ENCODE peak calls at places on chromosomes 2 and 18, in four cellular contexts. One of them, this sample, is unnamed.

GRCh38 chr2:109497911-109498870 is 115.6 kb downstream of the SEPTIN10 start:
- DNase-seq in stimulated activated CD4-positive, alpha-beta T cell treated with anti-CD3 and anti-CD28 coated beads, TNF-alpha, amount 100 ng/mL, for 4 hours: no peak
- DNase-seq in nephron progenitor cell: no peak
- DNase-seq in A172: peak; percentile 22
- DNase-seq in this sample: no peak

GRCh38 chr2:114022360-114023085 is 132.6 kb downstream of the ACTR3 start:
- DNase-seq in stimulated activated CD4-positive, alpha-beta T cell treated with anti-CD3 and anti-CD28 coated beads, TNF-alpha, amount 100 ng/mL, for 4 hours: no peak
- DNase-seq in nephron progenitor cell: no peak
- DNase-seq in A172: peak; percentile 96
- DNase-seq in this sample: no peak

GRCh38 chr2:65062843-65063242 is 6.6 kb downstream of the CEP68 start:
- DNase-seq in stimulated activated CD4-positive, alpha-beta T cell treated with anti-CD3 and anti-CD28 coated beads, TNF-alpha, amount 100 ng/mL, for 4 hours: no peak
- DNase-seq in nephron progenitor cell: no peak
- DNase-seq in A172: no peak
- DNase-seq in this sample: no peak

GRCh38 chr18:46583711-46584110 is 73.3 kb downstream of the LOXHD1 start:
- DNase-seq in stimulated activated CD4-positive, alpha-beta T cell treated with anti-CD3 and anti-CD28 coated beads, TNF-alpha, amount 100 ng/mL, for 4 hours: no peak
- DNase-seq in nephron progenitor cell: no peak
- DNase-seq in A172: no peak
- DNase-seq in this sample: no peak

GRCh38 chr2:205967391-205968075 is 118.4 kb downstream of the INO80D start:
- DNase-seq in stimulated activated CD4-positive, alpha-beta T cell treated with anti-CD3 and anti-CD28 coated beads, TNF-alpha, amount 100 ng/mL, for 4 hours: no peak
- DNase-seq in nephron progenitor cell: no peak
- DNase-seq in A172: no peak
- DNase-seq in this sample: no peak

GRCh38 chr2:27308359-27308875 is at the start of gene UCN:
- DNase-seq in stimulated activated CD4-positive, alpha-beta T cell treated with anti-CD3 and anti-CD28 coated beads, TNF-alpha, amount 100 ng/mL, for 4 hours: no peak
- DNase-seq in nephron progenitor cell: peak; percentile 83
- DNase-seq in A172: no peak
- DNase-seq in this sample: peak; percentile 58

GRCh38 chr2:128405981-128406601 is 87.4 kb upstream of the HS6ST1 start:
- DNase-seq in stimulated activated CD4-positive, alpha-beta T cell treated with anti-CD3 and anti-CD28 coated beads, TNF-alpha, amount 100 ng/mL, for 4 hours: no peak
- DNase-seq in nephron progenitor cell: no peak
- DNase-seq in A172: no peak
- DNase-seq in this sample: no peak

GRCh38 chr2:88885275-88885674 is 193.8 kb downstream of the RPIA start:
- DNase-seq in stimulated activated CD4-positive, alpha-beta T cell treated with anti-CD3 and anti-CD28 coated beads, TNF-alpha, amount 100 ng/mL, for 4 hours: no peak
- DNase-seq in nephron progenitor cell: no peak
- DNase-seq in A172: no peak
- DNase-seq in this sample: no peak

This sample was measured in Daoy.